ENCODE peak calls at places on chromosomes 1 and 21, in five cellular contexts. C is dorsolateral prefrontal cortex, T is Peyer's patch, X is lower lobe of right lung, A is tibial nerve. F is an unnamed sample.

GRCh38 chr1:202806845-202807366 is 1.3 kb downstream of the KDM5B start:
- DNase-seq in T (no peak), X (no peak), C (no peak), A (no peak), F (peak; percentile 64)

GRCh38 chr1:244256086-244256485 is 195.6 kb downstream of the ADSS2 start:
- DNase-seq in C (no peak), T (no peak), X (no peak), A (no peak), F (no peak)

GRCh38 chr1:53066433-53066832 is 4.4 kb downstream of the PODN start:
- DNase-seq in C (peak; percentile 8), T (no peak), X (peak; percentile 24), A (no peak), F (no peak)

GRCh38 chr1:162535501-162535900 is 26.0 kb upstream of the UAP1 start:
- DNase-seq in T (no peak), A (no peak), X (no peak), C (no peak), F (no peak)

GRCh38 chr1:66695121-66695520 is 57.1 kb upstream of the DYNLT5 start:
- DNase-seq in T (no peak), X (no peak), A (no peak), C (no peak), F (no peak)

GRCh38 chr1:179129702-179130473 is 48.0 kb downstream of the TOR3A start:
- DNase-seq in C (no peak), A (no peak), X (no peak), T (no peak), F (no peak)

GRCh38 chr1:58881471-58881994 is 97.7 kb upstream of the JUN start:
- DNase-seq in A (peak; percentile 39), C (no peak), X (no peak), T (peak; percentile 92), F (peak; percentile 87)

GRCh38 chr1:97778718-97779117 is 142.1 kb downstream of the DPYD start:
- DNase-seq in X (no peak), A (no peak), C (no peak), T (no peak), F (no peak)

GRCh38 chr1:22641906-22642636 is 1.4 kb upstream of the C1QC start:
- DNase-seq in A (peak; percentile 72), T (peak; percentile 86), X (peak; percentile 88), C (peak; percentile 61), F (peak; percentile 77)

GRCh38 chr1:70196333-70196732 is 9.0 kb downstream of the LRRC40 start:
- DNase-seq in T (no peak), C (no peak), X (no peak), A (no peak), F (no peak)

GRCh38 chr1:219339466-219339865 is 165.8 kb downstream of the LYPLAL1 start:
- DNase-seq in A (no peak), X (no peak), T (no peak), C (no peak), F (no peak)

GRCh38 chr1:25031966-25032667 is 102.0 kb upstream of the RUNX3 start:
- DNase-seq in X (peak; percentile 83), A (no peak), C (no peak), T (peak; percentile 90), F (peak; percentile 49)

GRCh38 chr1:228685081-228685480 is 50.2 kb upstream of the RHOU start:
- DNase-seq in T (no peak), A (no peak), X (no peak), C (no peak), F (no peak)

GRCh38 chr1:231869364-231869763 is 242.8 kb downstream of the DISC1 start:
- DNase-seq in A (no peak), C (no peak), T (no peak), X (no peak), F (no peak)

GRCh38 chr1:93255222-93256079 is 74.9 kb downstream of the CCDC18 start:
- DNase-seq in C (no peak), T (no peak), X (no peak), A (no peak), F (no peak)

GRCh38 chr21:26079376-26079775 is 91.2 kb downstream of the APP start:
- DNase-seq in A (no peak), C (no peak), T (no peak), X (no peak), F (no peak)

GRCh38 chr1:222792744-222793143 is 22.1 kb upstream of the DISP1 start:
- DNase-seq in C (no peak), T (no peak), A (no peak), X (no peak), F (no peak)

GRCh38 chr1:20584890-20585289 is 4.0 kb upstream of the CDA start:
- DNase-seq in X (no peak), T (no peak), A (no peak), C (no peak), F (no peak)

GRCh38 chr1:109653286-109653685 is 2.6 kb upstream of the GSTM4 start:
- DNase-seq in C (no peak), A (no peak), T (no peak), X (no peak), F (no peak)

GRCh38 chr1:24928631-24929090 is 1.4 kb downstream of the RUNX3 start:
- DNase-seq in X (no peak), C (no peak), A (no peak), T (peak; percentile 78), F (peak; percentile 32)

GRCh38 chr1:52472384-52472783 is 68.0 kb downstream of the PRPF38A start:
- DNase-seq in X (no peak), C (no peak), A (no peak), T (no peak), F (no peak)

GRCh38 chr1:18549896-18550295 is 69.2 kb downstream of the KLHDC7A start:
- DNase-seq in X (no peak), A (no peak), C (no peak), T (no peak), F (no peak)

GRCh38 chr1:117017062-117017461 is 15.5 kb downstream of the CD101 start:
- DNase-seq in C (peak; percentile 55), X (no peak), A (no peak), T (no peak), F (no peak)

GRCh38 chr1:227905573-227906487 is 41.9 kb downstream of the WNT9A start:
- DNase-seq in X (no peak), A (no peak), C (no peak), T (no peak), F (peak; percentile 44)

GRCh38 chr1:186948542-186948941 is 119.8 kb downstream of the PLA2G4A start:
- DNase-seq in T (no peak), C (no peak), A (no peak), X (no peak), F (no peak)

GRCh38 chr1:157775101-157775870 is 1.6 kb downstream of the FCRL2 start:
- DNase-seq in X (no peak), A (no peak), T (no peak), C (no peak), F (no peak)

GRCh38 chr1:157773723-157774350 is 3.1 kb downstream of the FCRL2 start:
- DNase-seq in X (no peak), T (peak; percentile 80), A (no peak), C (no peak), F (peak; percentile 38)

GRCh38 chr1:157776971-157777386 is at the start of gene FCRL2:
- DNase-seq in C (no peak), T (no peak), A (no peak), X (no peak), F (no peak)

GRCh38 chr1:157771666-157772425 is 5.1 kb downstream of the FCRL2 start:
- DNase-seq in A (no peak), X (no peak), C (no peak), T (no peak), F (no peak)

GRCh38 chr1:157774412-157774811 is 2.5 kb downstream of the FCRL2 start:
- DNase-seq in T (no peak), C (no peak), X (no peak), A (no peak), F (no peak)
- H3K4me3 ChIP-seq in T (no peak overlapping the region), C (no peak overlapping the region), X (no peak overlapping the region), A (no peak overlapping the region), F (no peak overlapping the region)

GRCh38 chr1:112529301-112529700 is 20.5 kb downstream of the WNT2B start:
- DNase-seq in C (no peak), T (no peak), X (no peak), A (no peak), F (no peak)
- TF ChIP-seq CTCF in C (no peak), T (no peak), X (no peak), A (no peak), F (no peak)

DNA sequence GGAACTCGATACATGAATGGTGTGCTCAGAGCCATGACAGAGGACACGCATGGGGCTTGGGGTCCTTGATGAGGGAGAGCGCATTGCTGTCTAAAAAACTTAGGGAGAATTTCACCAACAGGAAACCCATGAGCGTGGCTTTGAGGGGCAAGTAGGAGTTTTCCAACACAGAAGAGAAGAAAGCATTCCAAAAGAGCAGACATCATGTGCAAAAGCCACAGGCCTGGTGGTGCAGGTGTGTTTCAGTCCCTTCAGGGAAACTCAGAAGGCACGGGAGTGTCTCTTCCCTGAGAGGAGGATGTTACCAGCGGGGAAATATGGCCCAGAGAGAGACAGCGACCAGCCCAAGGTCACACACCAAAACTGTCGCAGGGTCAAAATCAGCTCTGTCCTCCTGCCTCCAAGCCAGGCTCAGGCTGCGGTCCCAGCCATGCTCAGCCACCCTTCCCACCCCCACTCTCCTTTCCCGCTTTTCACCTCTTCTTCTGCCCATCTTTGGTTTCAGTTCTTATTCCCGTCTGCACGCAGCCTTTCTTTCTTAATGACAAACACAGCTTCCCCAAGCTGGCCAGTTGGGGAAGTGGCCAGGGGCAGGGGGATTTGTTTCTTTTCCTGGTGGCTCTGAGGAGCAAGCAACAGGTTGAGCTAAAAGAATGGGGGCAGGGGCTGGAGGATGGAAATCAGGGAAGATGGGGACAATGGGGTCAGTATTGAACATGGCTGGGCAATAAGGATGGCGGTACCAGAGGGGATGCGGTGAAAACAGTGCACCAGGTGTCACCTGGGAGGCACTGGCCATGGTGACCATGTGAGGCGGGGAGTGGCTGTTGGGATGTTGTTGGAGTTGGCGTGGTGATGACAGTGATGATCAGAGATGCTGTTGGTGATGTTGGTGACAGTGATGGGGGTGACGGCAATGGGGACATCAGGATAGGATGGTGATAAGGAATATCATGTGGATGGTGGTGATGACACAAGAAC is 10.3 kb downstream of the LAPTM5 start:
- DNase-seq in C (no peak), X (peak; percentile 41), A (no peak), T (no peak), F (no peak)
- H3K4me3 ChIP-seq in C (no peak overlapping the region), X (peak overlapping the region; percentile 3), A (no peak overlapping the region), T (no peak overlapping the region), F (no peak overlapping the region)

GRCh38 chr1:17274186-17275170 is 25.6 kb downstream of the PADI3 start:
- DNase-seq in X (peak; percentile 80), C (no peak), A (no peak), T (peak; percentile 77), F (peak; percentile 86)
- TF ChIP-seq CTCF in X (peak; percentile 66), C (peak; percentile 23), A (peak; percentile 16), T (no peak), F (peak; percentile 76)

DNA sequence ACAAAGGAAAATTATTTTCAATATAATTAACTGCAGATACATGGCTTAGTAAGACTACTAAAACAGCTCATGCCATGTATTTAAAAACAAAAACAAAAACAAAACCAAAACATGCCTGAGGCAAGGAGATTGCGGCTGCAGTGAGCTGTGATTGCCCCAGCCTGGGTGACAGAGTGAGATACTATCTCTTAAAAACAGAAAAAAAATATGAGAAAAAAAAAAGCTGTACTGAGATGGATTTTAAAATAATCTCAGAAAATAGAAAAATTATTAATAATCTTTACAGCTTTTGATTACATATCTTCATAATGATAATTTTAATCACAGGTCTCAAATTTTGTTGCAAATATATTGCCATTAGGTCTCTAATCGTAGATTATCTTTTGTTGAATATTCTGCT is 24.0 kb upstream of the LIN9 start:
- DNase-seq in C (no peak), X (no peak), T (no peak), A (no peak), F (no peak)
- H3K4me3 ChIP-seq in C (no peak overlapping the region), X (no peak overlapping the region), T (no peak overlapping the region), A (no peak overlapping the region), F (no peak overlapping the region)

F was measured in mucosa of descending colon.